ENCODE peak calls at places on chromosomes 12 and 14, in six cellular contexts. Z is left ventricle myocardium inferior; C is heart right ventricle; M is CD8-positive, alpha-beta T cell; R is IMR-90; G is adrenal gland. F is an unnamed sample. For H3K4me1, the result is how much of the 10 kb centered on the place peaks cover.

GRCh38 chr14:61186793-61187641 is 94.1 kb downstream of the TMEM30B start:
- DNase-seq in Z (no peak), C (no peak), M (no peak), R (no peak), G (no peak), F (no peak)

GRCh38 chr12:64097346-64098105 is 124.6 kb downstream of the KICS2 start:
- DNase-seq in Z (no peak), C (peak), M (no peak), R (peak), G (no peak), F (no peak)

GRCh38 chr14:49954171-49954631 is 61.3 kb downstream of the ARF6 start:
- DNase-seq in Z (no peak), C (no peak), M (no peak), R (peak), G (no peak), F (peak)

GRCh38 chr14:59314019-59314608 is 125.6 kb downstream of the DAAM1 start:
- DNase-seq in Z (no peak), C (no peak), M (no peak), R (no peak), G (no peak), F (no peak)

GRCh38 chr14:67232066-67232465 is 9.2 kb upstream of the PALS1 start:
- DNase-seq in Z (no peak), C (no peak), M (no peak), R (no peak), G (no peak), F (no peak)

GRCh38 chr12:46372852-46373302 is 304 bp upstream of the SLC38A2 start:
- DNase-seq in Z (no peak), C (no peak), M (no peak), R (no peak), G (no peak), F (no peak)

GRCh38 chr12:96211989-96212388 is 17.8 kb downstream of the ELK3 start:
- DNase-seq in Z (no peak), C (no peak), M (no peak), R (no peak), G (no peak), F (no peak)

GRCh38 chr12:55729592-55730446 is 1.0 kb upstream of the CD63 start:
- DNase-seq in Z (peak), C (peak), M (peak), R (peak), G (peak), F (peak)

GRCh38 chr12:100643246-100643645 is 69.8 kb downstream of the GAS2L3 start:
- DNase-seq in Z (no peak), C (no peak), M (no peak), R (no peak), G (no peak), F (peak)

GRCh38 chr14:104343690-104344640 is 205.6 kb downstream of the KIF26A start:
- DNase-seq in Z (no peak), C (no peak), M (no peak), R (no peak), G (peak), F (no peak)

GRCh38 chr12:114933428-114934160 is 249.6 kb upstream of the TBX3 start:
- DNase-seq in Z (no peak), C (no peak), M (no peak), R (peak), G (peak), F (no peak)

GRCh38 chr12:2092890-2093289 is 40.1 kb downstream of the CACNA1C start:
- DNase-seq in Z (peak), C (peak), M (no peak), R (peak), G (no peak), F (no peak)

GRCh38 chr12:11747969-11748368 is 98.5 kb downstream of the ETV6 start:
- DNase-seq in Z (no peak), C (no peak), M (no peak), R (no peak), G (no peak), F (no peak)

GRCh38 chr12:54759751-54760150 is 94.6 kb upstream of the MUCL1 start:
- DNase-seq in Z (no peak), C (no peak), M (no peak), R (peak), G (no peak), F (no peak)

GRCh38 chr12:89863332-89863938 is 154.8 kb upstream of the ATP2B1 start:
- DNase-seq in Z (no peak), C (no peak), M (peak), R (no peak), G (no peak), F (no peak)

GRCh38 chr12:18955594-18955993 is 173.9 kb upstream of the PLEKHA5 start:
- DNase-seq in Z (no peak), C (no peak), M (no peak), R (peak), G (no peak), F (no peak)

GRCh38 chr12:95073698-95074520 is 491 bp upstream of the NR2C1 start:
- DNase-seq in Z (no peak), C (no peak), M (no peak), R (no peak), G (peak), F (no peak)

GRCh38 chr12:94699796-94700195 is 49.4 kb upstream of the TMCC3 start:
- DNase-seq in Z (no peak), C (no peak), M (no peak), R (no peak), G (no peak), F (no peak)

GRCh38 chr14:30385925-30386324 is 173.0 kb upstream of the G2E3 start:
- DNase-seq in Z (no peak), C (no peak), M (no peak), R (no peak), G (no peak), F (no peak)

GRCh38 chr14:101088714-101089113 is 185.2 kb upstream of the RTL1 start:
- DNase-seq in Z (no peak), C (no peak), M (no peak), R (no peak), G (no peak), F (no peak)

GRCh38 chr12:56541610-56542009 is 20.0 kb downstream of the RBMS2 start:
- DNase-seq in Z (no peak), C (no peak), M (no peak), R (peak), G (no peak), F (no peak)

GRCh38 chr14:38762845-38763244 is 340.2 kb downstream of the SEC23A start:
- DNase-seq in Z (no peak), C (no peak), M (no peak), R (no peak), G (no peak), F (no peak)

GRCh38 chr12:101829639-101830390 is 944 bp downstream of the GNPTAB start:
- DNase-seq in Z (no peak), C (no peak), M (no peak), R (no peak), G (no peak), F (no peak)

GRCh38 chr14:57533214-57533613 is 39.6 kb upstream of the CCDC198 start:
- DNase-seq in Z (no peak), C (no peak), M (no peak), R (no peak), G (peak), F (no peak)

GRCh38 chr12:19369691-19370148 is 69.6 kb upstream of the AEBP2 start:
- DNase-seq in Z (no peak), C (no peak), M (no peak), R (peak), G (no peak), F (no peak)

GRCh38 chr12:6827437-6827894 is 741 bp upstream of the P3H3 start:
- DNase-seq in Z (peak), C (peak), M (no peak), R (peak), G (peak), F (peak)

DNA sequence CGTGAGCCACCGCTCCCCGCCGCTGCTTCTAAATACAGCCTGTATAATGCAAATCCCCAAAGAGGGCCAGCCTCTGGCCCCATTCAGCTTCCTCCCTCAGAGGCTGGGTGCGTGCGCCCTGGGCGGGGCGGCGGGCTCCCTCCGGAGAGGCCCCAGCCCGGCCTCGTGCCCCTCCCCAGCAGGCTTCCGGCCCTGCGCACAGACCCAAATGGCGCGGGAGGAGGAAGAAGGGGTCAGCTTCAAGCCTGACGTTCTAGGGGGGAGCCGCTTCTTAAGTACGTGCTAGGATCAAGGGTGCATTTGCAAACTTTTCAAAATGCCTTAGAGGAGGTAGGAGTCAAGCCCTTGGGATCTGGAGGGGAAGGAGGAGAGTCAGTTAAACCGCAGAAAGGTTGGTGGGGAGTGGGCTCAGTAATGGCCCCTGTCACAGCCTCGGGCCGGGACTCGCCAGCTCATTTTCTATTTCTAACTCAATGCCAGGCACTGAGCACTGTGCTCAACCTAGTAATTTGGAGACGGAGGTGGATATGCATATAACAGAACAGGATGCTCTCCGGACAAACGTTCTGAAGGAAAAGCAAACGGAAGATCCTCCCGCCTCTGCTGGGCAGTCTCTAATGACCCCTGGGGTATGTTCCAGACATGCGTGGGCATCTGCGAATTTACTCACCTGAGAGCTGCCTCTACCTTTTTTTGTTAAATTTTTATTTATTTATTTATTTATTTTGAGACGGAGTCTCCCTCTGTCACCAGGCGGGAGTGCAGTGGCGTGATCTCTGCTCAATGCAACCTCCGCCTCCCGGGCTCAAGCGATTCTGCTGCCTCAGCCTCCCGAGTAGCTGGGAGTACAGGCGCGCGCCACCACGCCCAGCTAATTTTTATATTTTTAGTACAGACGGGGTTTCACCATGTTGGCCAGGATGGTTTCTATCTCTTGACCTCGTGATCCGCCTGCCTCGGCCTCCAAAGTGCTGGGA is 32.3 kb downstream of the NINJ2 start:
- DNase-seq in Z (peak), C (peak), M (peak), R (no peak), G (peak), F (peak)
- H3K4me3 ChIP-seq in Z (peak), C (peak), M (peak), R (no peak), G (no peak), F (no peak)

DNA sequence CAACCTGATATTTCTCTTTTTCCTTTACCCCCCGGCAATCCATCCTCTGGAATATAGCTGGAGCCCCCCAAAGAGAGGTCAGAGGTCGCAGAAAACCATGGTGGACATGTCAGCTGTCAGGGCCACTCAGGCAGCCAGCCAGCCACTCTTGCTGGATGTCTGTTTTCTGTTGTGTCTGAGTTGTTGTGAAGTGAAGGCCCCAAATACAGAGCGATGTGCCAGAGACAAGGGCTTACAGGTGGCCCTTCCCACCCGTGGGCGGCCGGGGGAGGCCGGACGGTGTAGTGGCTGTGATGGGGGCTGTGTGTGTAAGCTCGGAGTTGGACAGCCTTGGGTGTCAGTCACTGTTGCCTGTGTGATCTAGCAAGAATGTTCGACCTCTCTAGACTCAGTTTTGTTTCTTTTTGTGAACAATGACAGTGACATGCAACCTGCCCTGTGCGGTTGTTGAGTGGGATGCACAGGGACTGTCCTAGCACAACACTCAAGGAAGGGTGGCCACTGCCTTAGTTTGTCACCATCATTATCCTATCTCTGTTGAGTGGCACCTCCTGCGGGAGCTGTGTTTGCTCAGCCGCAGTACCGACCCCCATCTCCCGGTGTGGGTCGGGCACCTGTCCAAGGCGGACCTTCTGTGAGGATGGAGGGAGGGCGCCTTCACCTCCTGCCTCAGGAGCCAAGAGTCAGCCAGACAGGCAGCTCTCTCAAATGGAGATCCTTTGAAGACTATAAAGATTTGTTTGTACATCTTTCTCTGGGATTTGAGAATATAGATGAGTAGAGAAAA is 141.9 kb downstream of the TSPAN9 start:
- DNase-seq in Z (no peak), C (no peak), M (no peak), R (no peak), G (no peak), F (no peak)
- H3K27ac ChIP-seq in Z (peak), C (peak), M (no peak), R (peak), G (no peak), F (peak)

GRCh38 chr12:27009926-27010325 is 4.3 kb downstream of the TM7SF3 start:
- DNase-seq in Z (no peak), C (no peak), M (no peak), R (no peak), G (no peak), F (no peak)
- H3K4me1 ChIP-seq in Z (half or more), C (under half), M (under half), R (under half), G (under half), F (under half)

DNA sequence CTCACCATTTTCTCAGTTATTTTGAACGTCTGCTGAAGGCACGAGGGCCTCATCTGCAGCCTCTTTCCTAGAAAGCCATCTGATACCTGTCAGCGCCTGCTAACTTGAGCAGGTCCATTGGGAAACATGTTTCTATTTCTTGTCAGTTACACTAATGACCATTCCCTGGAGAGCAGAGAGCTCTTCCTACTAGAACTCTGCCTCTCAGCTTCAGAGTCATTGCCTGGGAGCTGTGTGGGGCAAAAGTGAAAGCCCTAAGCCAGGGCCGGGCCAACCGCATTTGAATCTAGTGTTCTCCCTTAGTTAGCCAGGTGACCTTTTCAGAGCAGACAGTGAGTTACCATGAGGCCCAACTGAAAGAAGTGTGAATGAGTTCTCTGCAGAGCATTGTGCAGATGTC is 135.8 kb downstream of the EML1 start:
- DNase-seq in Z (no peak), C (no peak), M (no peak), R (no peak), G (no peak), F (no peak)
- H3K4me3 ChIP-seq in Z (no peak), C (no peak), M (no peak), R (no peak), G (no peak), F (no peak)

GRCh38 chr14:89386214-89386886 is 30.7 kb downstream of the FOXN3 start:
- DNase-seq in Z (no peak), C (no peak), M (no peak), R (peak), G (peak), F (no peak)

GRCh38 chr14:89382487-89383170 is 34.4 kb downstream of the FOXN3 start:
- DNase-seq in Z (no peak), C (no peak), M (no peak), R (no peak), G (no peak), F (no peak)

GRCh38 chr14:89383171-89383845 is 33.7 kb downstream of the FOXN3 start:
- DNase-seq in Z (no peak), C (no peak), M (no peak), R (no peak), G (no peak), F (no peak)

GRCh38 chr14:89384636-89385035 is 32.4 kb downstream of the FOXN3 start:
- DNase-seq in Z (no peak), C (no peak), M (no peak), R (no peak), G (no peak), F (no peak)

GRCh38 chr14:89384023-89384422 is 33.0 kb downstream of the FOXN3 start:
- DNase-seq in Z (no peak), C (no peak), M (no peak), R (no peak), G (no peak), F (no peak)
- H3K27ac ChIP-seq in Z (no peak), C (no peak), M (no peak), R (no peak), G (no peak), F (no peak)

GRCh38 chr14:94045101-94045500 is 19.0 kb downstream of the OTUB2 start:
- DNase-seq in Z (no peak), C (no peak), M (no peak), R (no peak), G (no peak), F (no peak)
- H3K4me1 ChIP-seq in Z (under half), C (under half), M (under half), R (under half), G (under half), F (under half)

GRCh38 chr12:5438671-5439200 is 6.8 kb downstream of the NTF3 start:
- DNase-seq in Z (no peak), C (no peak), M (no peak), R (no peak), G (no peak), F (no peak)
- H3K4me3 ChIP-seq in Z (no peak), C (no peak), M (no peak), R (no peak), G (no peak), F (no peak)

GRCh38 chr12:49763006-49763591 is 21.7 kb downstream of the TMBIM6 start:
- DNase-seq in Z (peak), C (peak), M (peak), R (peak), G (peak), F (peak)

GRCh38 chr12:49762468-49762847 is 21.1 kb downstream of the TMBIM6 start:
- DNase-seq in Z (no peak), C (no peak), M (no peak), R (no peak), G (no peak), F (no peak)

GRCh38 chr12:49764126-49764525 is 22.8 kb downstream of the TMBIM6 start:
- DNase-seq in Z (no peak), C (no peak), M (peak), R (no peak), G (no peak), F (no peak)

GRCh38 chr12:49766115-49766455 is 24.7 kb downstream of the TMBIM6 start:
- DNase-seq in Z (no peak), C (no peak), M (no peak), R (no peak), G (no peak), F (no peak)

GRCh38 chr12:49767333-49767732 is 26.0 kb downstream of the TMBIM6 start:
- DNase-seq in Z (no peak), C (no peak), M (peak), R (no peak), G (no peak), F (no peak)
- H3K27ac ChIP-seq in Z (no peak), C (no peak), M (no peak), R (no peak), G (no peak), F (no peak)

GRCh38 chr12:68622250-68622649 is 11.6 kb downstream of the RAP1B start:
- DNase-seq in Z (no peak), C (no peak), M (no peak), R (no peak), G (no peak), F (no peak)
- H3K4me1 ChIP-seq in Z (half or more), C (half or more), M (half or more), R (under half), G (half or more), F (under half)

F was measured in lung.